ENCODE peak calls at places on chromosomes 7 and 10, in ten cellular contexts. T is brain microvascular endothelial cell, N is suprapubic skin, M is endothelial cell of umbilical vein, B is fibroblast of lung, W is GM23338, P is AG09309, F is left lung, I is colonic mucosa, E is choroid plexus epithelial cell. J is an unnamed sample.
A peak's percentile ranks its signal among the peaks of the same experiment; 100 is the strongest.

GRCh38 chr10:127694580-127695193 is 42.3 kb upstream of the FOXI2 start:
- DNase-seq in B (no peak), N (no peak), F (peak; percentile 45), W (peak; percentile 95), I (peak; percentile 47), E (peak; percentile 6), T (no peak), P (no peak), M (peak; percentile 25), J (no peak)

GRCh38 chr7:140697447-140698143 is 1.1 kb downstream of the NDUFB2 start:
- DNase-seq in E (peak; percentile 46), F (no peak), N (no peak), M (no peak), I (no peak), T (no peak), B (peak; percentile 40), W (no peak), P (no peak), J (peak; percentile 41)

GRCh38 chr7:8781166-8781565 is 347.8 kb downstream of the NXPH1 start:
- DNase-seq in W (no peak), N (no peak), I (no peak), P (no peak), M (no peak), F (no peak), E (no peak), B (no peak), T (no peak), J (no peak)

GRCh38 chr7:106419455-106420182 is 134.8 kb upstream of the NAMPT start:
- DNase-seq in P (no peak), N (no peak), F (no peak), E (no peak), I (no peak), B (no peak), W (no peak), T (no peak), M (no peak), J (peak; percentile 31)

GRCh38 chr7:55550838-55551537 is 21.3 kb downstream of the VOPP1 start:
- DNase-seq in I (no peak), T (no peak), E (no peak), B (no peak), F (no peak), N (no peak), W (no peak), P (no peak), M (no peak), J (no peak)

GRCh38 chr10:88196298-88196697 is 332.9 kb downstream of the PTEN start:
- DNase-seq in E (no peak), M (no peak), P (no peak), T (no peak), I (no peak), N (no peak), B (no peak), F (no peak), W (no peak), J (peak; percentile 43)

GRCh38 chr10:112613620-112614019 is 166.6 kb downstream of the VTI1A start:
- DNase-seq in T (no peak), E (no peak), P (no peak), N (no peak), F (no peak), W (no peak), M (no peak), B (no peak), I (no peak), J (no peak)

GRCh38 chr10:132464256-132465192 is 67.5 kb downstream of the PWWP2B start:
- DNase-seq in T (no peak), N (peak; percentile 91), M (no peak), F (no peak), P (no peak), B (peak; percentile 56), E (peak; percentile 32), W (no peak), I (peak; percentile 62), J (peak; percentile 86)

GRCh38 chr10:101919026-101919784 is 75.6 kb upstream of the KCNIP2 start:
- DNase-seq in M (no peak), B (no peak), T (no peak), F (no peak), I (no peak), W (peak; percentile 64), N (no peak), E (no peak), P (no peak), J (no peak)

GRCh38 chr7:289209-289755 is 688 bp upstream of the FOXL3 start:
- DNase-seq in N (peak; percentile 42), F (no peak), E (no peak), T (no peak), I (no peak), P (no peak), M (no peak), B (no peak), W (peak; percentile 59), J (no peak)

GRCh38 chr10:18666810-18667209 is 7.6 kb downstream of the ARL5B start:
- DNase-seq in B (peak; percentile 83), N (no peak), E (peak; percentile 90), M (peak; percentile 37), P (no peak), I (no peak), F (no peak), T (no peak), W (peak; percentile 58), J (peak; percentile 78)
- H3K4me3 ChIP-seq in B (no peak overlapping the region), N (no peak overlapping the region), E (no peak overlapping the region), M (no peak overlapping the region), P (no peak overlapping the region), I (no peak overlapping the region), F (no peak overlapping the region), T (no peak overlapping the region), W (peak overlapping the region; percentile 37), J (no peak overlapping the region)

GRCh38 chr7:132683967-132684690 is 107.9 kb upstream of the PLXNA4 start:
- DNase-seq in B (no peak), T (no peak), M (no peak), E (peak; percentile 3), P (no peak), W (no peak), F (no peak), I (no peak), N (no peak), J (peak; percentile 5)
- TF ChIP-seq CTCF in B (no peak), T (no peak), M (no peak), E (no peak), P (no peak), W (peak; percentile 50), F (no peak), I (no peak), N (no peak), J (no peak)

GRCh38 chr10:124864421-124865193 is 63.0 kb downstream of the ABRAXAS2 start:
- DNase-seq in F (peak; percentile 75), I (peak; percentile 74), N (no peak), M (no peak), T (peak; percentile 2), W (no peak), E (no peak), P (no peak), B (no peak), J (no peak)

GRCh38 chr10:124866812-124867211 is 65.2 kb downstream of the ABRAXAS2 start:
- DNase-seq in N (no peak), B (no peak), T (no peak), F (no peak), W (no peak), I (no peak), M (no peak), P (no peak), E (no peak), J (no peak)

GRCh38 chr10:124869941-124870340 is 68.3 kb downstream of the ABRAXAS2 start:
- DNase-seq in T (no peak), P (no peak), E (no peak), F (no peak), B (no peak), M (no peak), W (no peak), I (no peak), N (no peak), J (no peak)

GRCh38 chr10:124867304-124867703 is 65.7 kb downstream of the ABRAXAS2 start:
- DNase-seq in N (no peak), W (peak; percentile 37), F (no peak), M (no peak), B (no peak), E (no peak), P (no peak), T (no peak), I (no peak), J (no peak)

DNA sequence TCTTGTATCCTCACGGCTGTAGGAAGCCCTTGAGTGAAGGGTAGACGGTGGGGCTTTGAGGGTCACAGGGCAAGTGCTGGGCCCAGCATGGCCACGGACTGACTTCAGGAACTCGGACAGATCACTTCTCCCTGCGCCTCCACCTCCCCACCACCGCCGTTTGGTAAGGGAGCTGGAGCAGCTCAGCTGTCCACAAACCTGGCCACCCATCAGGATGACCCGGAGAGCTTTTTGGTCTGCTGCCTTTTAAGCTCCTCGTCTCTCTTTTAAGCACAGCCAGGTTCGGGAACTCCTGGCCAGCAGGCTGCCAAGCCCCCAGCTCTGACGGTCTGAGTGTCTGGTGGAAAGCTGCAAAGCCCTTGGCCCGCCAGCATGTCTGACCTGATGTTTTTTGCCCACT is 64.1 kb downstream of the ABRAXAS2 start:
- DNase-seq in M (no peak), B (no peak), W (no peak), F (no peak), N (no peak), T (no peak), E (no peak), I (no peak), P (no peak), J (no peak)
- H3K4me3 ChIP-seq in M (no peak overlapping the region), B (no peak overlapping the region), W (no peak overlapping the region), F (no peak overlapping the region), N (no peak overlapping the region), T (no peak overlapping the region), E (no peak overlapping the region), I (no peak overlapping the region), P (no peak overlapping the region), J (no peak overlapping the region)

GRCh38 chr7:135164357-135165021 is 6.0 kb downstream of the CYREN start:
- DNase-seq in W (no peak), E (no peak), M (no peak), B (no peak), P (no peak), T (no peak), F (no peak), N (peak; percentile 63), I (no peak), J (no peak)
- TF ChIP-seq CTCF in W (peak; percentile 43), E (peak; percentile 20), M (no peak), B (no peak), P (no peak), T (peak; percentile 6), F (no peak), N (no peak), I (no peak), J (no peak)

J was measured in fibroblast of the aortic adventitia.